ENCODE peak calls at places on chromosomes 13 and 19, in five cellular contexts. G is HS-5; U is Jurkat, Clone E6-1; Y is NCI-H345; B is neural progenitor cell. P is an unnamed sample.

GRCh38 chr13:22169473-22169872 is 498.6 kb downstream of the FGF9 start:
- DNase-seq in G (no peak), U (no peak), Y (no peak), B (no peak), P (no peak)

GRCh38 chr13:51679616-51680015 is 95.4 kb downstream of the WDFY2 start:
- DNase-seq in G (no peak), U (no peak), Y (no peak), B (no peak), P (no peak)

GRCh38 chr19:49473868-49474544 is at the start of gene FLT3LG:
- DNase-seq in G (no peak), U (peak; percentile 87), Y (peak; percentile 44), B (peak; percentile 69), P (peak; percentile 73)

GRCh38 chr13:47220453-47221150 is 323.7 kb upstream of the HTR2A start:
- DNase-seq in G (no peak), U (no peak), Y (no peak), B (no peak), P (peak; percentile 94)

GRCh38 chr19:1016647-1017114 is 4.2 kb downstream of the TMEM259 start:
- DNase-seq in G (no peak), U (no peak), Y (no peak), B (no peak), P (no peak)

GRCh38 chr19:20278342-20278741 is 111.3 kb downstream of the ZNF486 start:
- DNase-seq in G (no peak), U (no peak), Y (no peak), B (peak; percentile 60), P (no peak)

GRCh38 chr13:100828226-100828625 is 153.6 kb upstream of the TMTC4 start:
- DNase-seq in G (no peak), U (peak; percentile 5), Y (no peak), B (peak; percentile 70), P (peak; percentile 70)

GRCh38 chr19:1856698-1857603 is 6.4 kb downstream of the KLF16 start:
- DNase-seq in G (no peak), U (no peak), Y (no peak), B (peak; percentile 44), P (peak; percentile 70)

GRCh38 chr19:489418-490196 is 6.7 kb upstream of the MADCAM1 start:
- DNase-seq in G (no peak), U (no peak), Y (no peak), B (peak; percentile 77), P (no peak)

GRCh38 chr13:29849731-29850212 is 645 bp downstream of the UBL3 start:
- DNase-seq in G (no peak), U (no peak), Y (peak; percentile 45), B (peak; percentile 74), P (peak; percentile 84)

GRCh38 chr13:64459778-64460177 is 2770.4 kb downstream of the PCDH9 start:
- DNase-seq in G (no peak), U (no peak), Y (no peak), B (no peak), P (no peak)

GRCh38 chr19:40717880-40718773 is 1.2 kb downstream of the ITPKC start:
- DNase-seq in G (no peak), U (no peak), Y (no peak), B (peak; percentile 58), P (peak; percentile 71)

GRCh38 chr19:29774126-29774525 is 37.7 kb upstream of the CCNE1 start:
- DNase-seq in G (no peak), U (no peak), Y (no peak), B (no peak), P (no peak)

GRCh38 chr13:31055589-31055988 is 106.1 kb downstream of the HSPH1 start:
- DNase-seq in G (no peak), U (no peak), Y (no peak), B (no peak), P (no peak)

GRCh38 chr13:37914781-37915391 is 45.3 kb upstream of the TRPC4 start:
- DNase-seq in G (no peak), U (no peak), Y (no peak), B (peak; percentile 61), P (no peak)

GRCh38 chr13:104295537-104295936 is 1229.3 kb upstream of the SLC10A2 start:
- DNase-seq in G (no peak), U (no peak), Y (no peak), B (no peak), P (peak; percentile 93)

GRCh38 chr19:3142292-3142670 is 6.4 kb downstream of the GNA15 start:
- DNase-seq in G (peak; percentile 99), U (no peak), Y (no peak), B (no peak), P (no peak)

GRCh38 chr13:28237944-28238343 is 99.6 kb downstream of the PAN3 start:
- DNase-seq in G (no peak), U (no peak), Y (no peak), B (peak; percentile 13), P (no peak)

GRCh38 chr13:40116008-40116407 is 460.5 kb downstream of the COG6 start:
- DNase-seq in G (no peak), U (no peak), Y (no peak), B (no peak), P (no peak)

GRCh38 chr13:78410847-78411246 is 192.5 kb downstream of the POU4F1 start:
- DNase-seq in G (no peak), U (no peak), Y (no peak), B (no peak), P (no peak)

GRCh38 chr19:30449673-30450072 is 77.5 kb downstream of the ZNF536 start:
- DNase-seq in G (no peak), U (no peak), Y (no peak), B (peak; percentile 72), P (no peak)

GRCh38 chr13:45518525-45519235 is 53.9 kb downstream of the COG3 start:
- DNase-seq in G (no peak), U (no peak), Y (no peak), B (no peak), P (no peak)

GRCh38 chr19:49689133-49690072 is at the start of gene ADM5:
- DNase-seq in G (no peak), U (no peak), Y (peak; percentile 59), B (peak; percentile 56), P (peak; percentile 86)

GRCh38 chr19:5172859-5173577 is 167.6 kb downstream of the PTPRS start:
- DNase-seq in G (peak; percentile 97), U (no peak), Y (no peak), B (no peak), P (no peak)

GRCh38 chr19:6576869-6577281 is 14.1 kb downstream of the CD70 start:
- DNase-seq in G (no peak), U (no peak), Y (no peak), B (no peak), P (no peak)

GRCh38 chr19:45632468-45633196 is 6.6 kb downstream of the EML2 start:
- DNase-seq in G (peak; percentile 80), U (no peak), Y (peak; percentile 48), B (peak; percentile 93), P (peak; percentile 82)

GRCh38 chr13:30165791-30166190 is 141.6 kb downstream of the KATNAL1 start:
- DNase-seq in G (no peak), U (no peak), Y (no peak), B (peak; percentile 64), P (no peak)

GRCh38 chr19:31676271-31677004 is 327.2 kb upstream of the TSHZ3 start:
- DNase-seq in G (no peak), U (no peak), Y (no peak), B (peak; percentile 46), P (no peak)

GRCh38 chr13:103859952-103860351 is 793.7 kb upstream of the SLC10A2 start:
- DNase-seq in G (no peak), U (peak; percentile 75), Y (no peak), B (no peak), P (no peak)

GRCh38 chr13:90055121-90055520 is 1292.4 kb upstream of the MIR17HG start:
- DNase-seq in G (no peak), U (no peak), Y (no peak), B (no peak), P (no peak)

GRCh38 chr13:75919660-75920199 is 283.6 kb downstream of the LMO7 start:
- DNase-seq in G (no peak), U (no peak), Y (no peak), B (no peak), P (no peak)

GRCh38 chr19:39871362-39871761 is 25.2 kb upstream of the FBL start:
- DNase-seq in G (no peak), U (no peak), Y (no peak), B (no peak), P (no peak)

GRCh38 chr19:18996796-18997394 is 36.4 kb downstream of the SUGP2 start:
- DNase-seq in G (no peak), U (no peak), Y (no peak), B (no peak), P (peak; percentile 69)

GRCh38 chr13:27455331-27455855 is 5.0 kb upstream of the MTIF3 start:
- DNase-seq in G (no peak), U (no peak), Y (no peak), B (no peak), P (no peak)